ENCODE peak calls at places on chromosomes 13 and 19, in eight cellular contexts. A, G, P, C, M, V, W and B are unnamed samples.

GRCh38 chr13:40506592-40507446 is 159.6 kb downstream of the FOXO1 start:
- DNase-seq in A (no peak), G (no peak), P (no peak), C (no peak), M (no peak), V (no peak), W (no peak), B (no peak)

GRCh38 chr19:52742516-52742915 is 7.7 kb upstream of the ZNF611 start:
- DNase-seq in A (no peak), G (no peak), P (no peak), C (no peak), M (no peak), V (peak), W (no peak), B (no peak)

GRCh38 chr19:19209372-19209771 is 2.4 kb upstream of the NCAN start:
- DNase-seq in A (no peak), G (no peak), P (no peak), C (no peak), M (no peak), V (no peak), W (no peak), B (no peak)

GRCh38 chr13:85816413-85816812 is 17.2 kb upstream of the SLITRK6 start:
- DNase-seq in A (no peak), G (no peak), P (no peak), C (no peak), M (no peak), V (no peak), W (peak), B (peak)

GRCh38 chr13:94006271-94006670 is 473.2 kb downstream of the DCT start:
- DNase-seq in A (no peak), G (no peak), P (no peak), C (no peak), M (no peak), V (no peak), W (no peak), B (no peak)

GRCh38 chr19:48867119-48867921 is 1.1 kb downstream of the PLEKHA4 start:
- DNase-seq in A (no peak), G (no peak), P (no peak), C (peak), M (no peak), V (peak), W (no peak), B (no peak)

GRCh38 chr19:33683881-33684549 is 62.3 kb downstream of the CHST8 start:
- DNase-seq in A (peak), G (peak), P (peak), C (peak), M (peak), V (peak), W (peak), B (peak)

GRCh38 chr19:18507021-18507726 is 14.7 kb downstream of the ELL start:
- DNase-seq in A (no peak), G (no peak), P (peak), C (peak), M (peak), V (no peak), W (no peak), B (no peak)

GRCh38 chr19:15675560-15675959 is 2.7 kb downstream of the CYP4F12 start:
- DNase-seq in A (no peak), G (no peak), P (no peak), C (no peak), M (no peak), V (no peak), W (no peak), B (no peak)

GRCh38 chr19:57813919-57814504 is 701 bp downstream of the ZNF552 start:
- DNase-seq in A (peak), G (no peak), P (no peak), C (no peak), M (no peak), V (peak), W (no peak), B (peak)

GRCh38 chr19:7482584-7483439 is 6.0 kb downstream of the PEX11G start:
- DNase-seq in A (no peak), G (no peak), P (no peak), C (no peak), M (peak), V (peak), W (peak), B (peak)

GRCh38 chr19:49335071-49335783 is at the start of gene CD37:
- DNase-seq in A (no peak), G (no peak), P (no peak), C (no peak), M (no peak), V (no peak), W (no peak), B (no peak)

GRCh38 chr19:18762125-18763023 is 28.7 kb downstream of the COMP start:
- DNase-seq in A (peak), G (no peak), P (peak), C (peak), M (peak), V (peak), W (peak), B (peak)

GRCh38 chr13:98461525-98462240 is 115.2 kb downstream of the STK24 start:
- DNase-seq in A (no peak), G (no peak), P (no peak), C (no peak), M (no peak), V (no peak), W (no peak), B (no peak)

GRCh38 chr19:17330546-17331253 is 4.0 kb downstream of the ANO8 start:
- DNase-seq in A (no peak), G (no peak), P (no peak), C (no peak), M (no peak), V (no peak), W (no peak), B (no peak)

GRCh38 chr19:49497047-49497789 is 984 bp downstream of the RPS11 start:
- DNase-seq in A (peak), G (peak), P (peak), C (peak), M (peak), V (peak), W (peak), B (peak)

GRCh38 chr19:10238172-10238783 is 7.1 kb upstream of the S1PR2 start:
- DNase-seq in A (no peak), G (peak), P (peak), C (peak), M (peak), V (peak), W (peak), B (peak)

GRCh38 chr19:50507376-50507775 is 3.6 kb downstream of the JOSD2 start:
- DNase-seq in A (no peak), G (no peak), P (no peak), C (no peak), M (no peak), V (no peak), W (no peak), B (no peak)

GRCh38 chr19:53183146-53183545 is 10.0 kb downstream of the ZNF665 start:
- DNase-seq in A (no peak), G (peak), P (peak), C (no peak), M (no peak), V (peak), W (no peak), B (peak)

GRCh38 chr19:39349326-39349725 is 7.1 kb downstream of the SAMD4B start:
- DNase-seq in A (no peak), G (no peak), P (no peak), C (no peak), M (no peak), V (no peak), W (no peak), B (no peak)

GRCh38 chr13:78659450-78660110 is 625 bp upstream of the OBI1 start:
- DNase-seq in A (no peak), G (peak), P (peak), C (peak), M (no peak), V (peak), W (no peak), B (no peak)

GRCh38 chr19:50723735-50724521 is 764 bp downstream of the CLEC11A start:
- DNase-seq in A (no peak), G (no peak), P (no peak), C (no peak), M (no peak), V (peak), W (no peak), B (no peak)

GRCh38 chr13:20824762-20825161 is 51.0 kb upstream of the EEF1AKMT1 start:
- DNase-seq in A (no peak), G (peak), P (peak), C (no peak), M (no peak), V (no peak), W (no peak), B (no peak)

GRCh38 chr19:53357821-53358581 is 7.5 kb upstream of the ZNF525 start:
- DNase-seq in A (no peak), G (no peak), P (no peak), C (no peak), M (no peak), V (no peak), W (no peak), B (no peak)

GRCh38 chr13:40547545-40548322 is 118.7 kb downstream of the FOXO1 start:
- DNase-seq in A (no peak), G (no peak), P (no peak), C (no peak), M (no peak), V (no peak), W (peak), B (no peak)

GRCh38 chr19:44737238-44738160 is 11.0 kb upstream of the BCL3 start:
- DNase-seq in A (no peak), G (peak), P (peak), C (peak), M (peak), V (no peak), W (no peak), B (peak)

GRCh38 chr13:37194428-37194861 is 89.0 kb upstream of the CSNK1A1L start:
- DNase-seq in A (no peak), G (peak), P (peak), C (peak), M (no peak), V (peak), W (peak), B (peak)

GRCh38 chr13:37599509-37599908 is 941 bp upstream of the POSTN start:
- DNase-seq in A (no peak), G (no peak), P (no peak), C (peak), M (no peak), V (no peak), W (peak), B (no peak)

GRCh38 chr19:52099497-52100138 is 4.1 kb upstream of the ZNF841 start:
- DNase-seq in A (no peak), G (no peak), P (no peak), C (no peak), M (no peak), V (peak), W (no peak), B (peak)

GRCh38 chr13:112576768-112577167 is 11.2 kb downstream of the TUBGCP3 start:
- DNase-seq in A (no peak), G (no peak), P (no peak), C (no peak), M (no peak), V (no peak), W (no peak), B (no peak)

GRCh38 chr13:58455094-58455493 is 823.5 kb downstream of the PCDH17 start:
- DNase-seq in A (no peak), G (no peak), P (no peak), C (no peak), M (no peak), V (no peak), W (no peak), B (no peak)

GRCh38 chr19:33472696-33473624 is 48.6 kb downstream of the PEPD start:
- DNase-seq in A (no peak), G (peak), P (peak), C (peak), M (no peak), V (peak), W (peak), B (peak)

GRCh38 chr19:917323-918151 is at the start of gene KISS1R:
- DNase-seq in A (peak), G (peak), P (no peak), C (peak), M (no peak), V (peak), W (no peak), B (peak)
- H3K4me3 ChIP-seq in A (peak), G (peak), P (no peak), C (no peak), M (peak), V (no peak), W (no peak), B (no peak)

GRCh38 chr13:44142911-44143665 is 230.5 kb upstream of the SERP2 start:
- DNase-seq in A (no peak), G (peak), P (peak), C (peak), M (no peak), V (peak), W (peak), B (peak)
- H3K4me3 ChIP-seq in A (peak), G (no peak), P (no peak), C (no peak), M (peak), V (no peak), W (peak), B (peak)

GRCh38 chr19:4650159-4650558 is 10.8 kb downstream of the TNFAIP8L1 start:
- DNase-seq in A (no peak), G (no peak), P (no peak), C (no peak), M (no peak), V (no peak), W (no peak), B (no peak)
- H3K4me3 ChIP-seq in A (no peak), G (no peak), P (no peak), C (no peak), M (no peak), V (no peak), W (no peak), B (no peak)

GRCh38 chr19:4015705-4016402 is 8.3 kb downstream of the PIAS4 start:
- DNase-seq in A (no peak), G (no peak), P (no peak), C (no peak), M (no peak), V (no peak), W (no peak), B (no peak)
- H3K4me3 ChIP-seq in A (no peak), G (no peak), P (no peak), C (no peak), M (peak), V (no peak), W (no peak), B (no peak)

GRCh38 chr13:46178821-46179220 is 3.2 kb downstream of the LCP1 start:
- DNase-seq in A (no peak), G (no peak), P (no peak), C (no peak), M (no peak), V (no peak), W (no peak), B (no peak)
- H3K4me3 ChIP-seq in A (no peak), G (no peak), P (no peak), C (no peak), M (no peak), V (no peak), W (no peak), B (no peak)

DNA sequence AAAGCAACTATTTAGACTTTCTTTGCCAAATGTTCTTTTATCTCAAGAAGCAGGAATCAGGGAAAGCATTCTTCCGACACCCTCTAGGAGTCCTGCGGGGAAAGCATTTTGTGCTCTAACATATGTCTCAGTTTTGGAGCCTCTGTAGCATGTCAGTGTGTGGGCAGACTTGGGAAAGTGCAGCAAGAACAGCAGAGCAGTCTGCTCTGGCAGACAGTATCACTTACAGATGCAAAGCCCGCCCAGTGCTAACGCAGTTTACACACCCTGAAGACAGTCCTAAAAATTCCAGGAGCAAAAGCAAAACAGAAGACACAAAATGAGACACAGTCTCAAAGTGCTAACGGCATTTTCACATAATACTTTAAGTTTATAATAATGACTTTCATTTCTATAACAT is 393.5 kb downstream of the KLF12 start:
- DNase-seq in A (no peak), G (peak), P (peak), C (peak), M (no peak), V (peak), W (peak), B (no peak)
- H3K4me3 ChIP-seq in A (no peak), G (no peak), P (no peak), C (peak), M (no peak), V (peak), W (peak), B (no peak)

GRCh38 chr19:6270076-6270745 is 9.6 kb downstream of the MLLT1 start:
- DNase-seq in A (no peak), G (no peak), P (no peak), C (no peak), M (no peak), V (no peak), W (no peak), B (no peak)

GRCh38 chr19:6270822-6271221 is 9.0 kb downstream of the MLLT1 start:
- DNase-seq in A (no peak), G (no peak), P (no peak), C (no peak), M (no peak), V (no peak), W (no peak), B (no peak)

GRCh38 chr19:6271721-6272410 is 7.9 kb downstream of the MLLT1 start:
- DNase-seq in A (peak), G (peak), P (peak), C (peak), M (peak), V (peak), W (peak), B (peak)

GRCh38 chr19:6272411-6272791 is 7.4 kb downstream of the MLLT1 start:
- DNase-seq in A (peak), G (no peak), P (peak), C (no peak), M (no peak), V (no peak), W (no peak), B (no peak)

GRCh38 chr19:6271251-6271650 is 8.5 kb downstream of the MLLT1 start:
- DNase-seq in A (peak), G (peak), P (no peak), C (no peak), M (no peak), V (peak), W (peak), B (no peak)
- H3K4me3 ChIP-seq in A (peak), G (no peak), P (no peak), C (peak), M (peak), V (peak), W (peak), B (no peak)

GRCh38 chr13:108214511-108215383 is 589 bp downstream of the LIG4 start:
- DNase-seq in A (peak), G (no peak), P (no peak), C (no peak), M (peak), V (no peak), W (no peak), B (peak)
- H3K4me3 ChIP-seq in A (peak), G (peak), P (peak), C (peak), M (peak), V (peak), W (peak), B (peak)